ENCODE peak calls at places on chromosomes 4 and X, in six cellular contexts. B, W, L, X, U and K are unnamed samples. For H3K9me3, the result is how much of the 10 kb centered on the place peaks cover.

GRCh38 chrX:115018944-115019343 is 1.5 kb upstream of the IL13RA2 start:
- DNase-seq in U (no peak), W (no peak), B (no peak), L (no peak), X (no peak), K (no peak)

GRCh38 chr4:27149541-27150212 is 289.0 kb downstream of the STIM2 start:
- DNase-seq in U (no peak), L (no peak), W (no peak), B (no peak), X (no peak), K (no peak)

GRCh38 chr4:117096886-117097285 is 11.5 kb upstream of the TRAM1L1 start:
- DNase-seq in L (no peak), B (no peak), X (no peak), W (no peak), U (no peak), K (no peak)

GRCh38 chr4:180217070-180217469 is 2026.1 kb upstream of the TENM3 start:
- DNase-seq in L (no peak), X (no peak), B (no peak), W (no peak), U (no peak), K (no peak)

GRCh38 chrX:13851996-13852695 is 35.3 kb upstream of the GPM6B start:
- DNase-seq in L (no peak), U (no peak), X (no peak), W (no peak), B (no peak), K (no peak)

GRCh38 chr4:82748176-82748575 is 50.4 kb downstream of the SCD5 start:
- DNase-seq in X (no peak), U (no peak), L (no peak), B (no peak), W (no peak), K (no peak)

GRCh38 chr4:76950052-76950845 is 697 bp downstream of the SEPTIN11 start:
- DNase-seq in U (peak), B (peak), X (peak), W (peak), L (peak), K (peak)

GRCh38 chrX:72308566-72309296 is 3.0 kb upstream of the CITED1 start:
- DNase-seq in B (peak), X (peak), L (peak), W (no peak), U (peak), K (peak)

GRCh38 chr4:113496698-113497097 is 264.8 kb downstream of the CAMK2D start:
- DNase-seq in U (no peak), L (no peak), X (no peak), B (no peak), W (no peak), K (no peak)

GRCh38 chrX:54891573-54891972 is 29.1 kb upstream of the TRO start:
- DNase-seq in X (no peak), B (peak), W (peak), U (no peak), L (no peak), K (peak)

GRCh38 chr4:4333265-4333706 is 43.2 kb downstream of the ZBTB49 start:
- DNase-seq in B (no peak), U (no peak), W (no peak), X (no peak), L (peak), K (no peak)

GRCh38 chr4:165312506-165312905 is 15.0 kb upstream of the MSMO1 start:
- DNase-seq in B (no peak), W (no peak), U (no peak), L (no peak), X (no peak), K (no peak)

GRCh38 chr4:186936496-186937375 is 213.1 kb upstream of the FAT1 start:
- DNase-seq in L (no peak), B (no peak), U (no peak), W (no peak), X (no peak), K (no peak)

GRCh38 chr4:156732634-156733033 is 239.0 kb downstream of the PDGFC start:
- DNase-seq in X (no peak), W (no peak), U (no peak), B (no peak), L (no peak), K (no peak)

GRCh38 chr4:152605641-152606304 is 69.9 kb upstream of the FBXW7 start:
- DNase-seq in W (no peak), B (peak), U (no peak), L (no peak), X (no peak), K (no peak)

GRCh38 chr4:143616771-143617170 is 83.7 kb downstream of the FREM3 start:
- DNase-seq in L (no peak), W (no peak), B (no peak), X (no peak), U (no peak), K (no peak)

GRCh38 chr4:82555279-82555678 is 6.5 kb downstream of the TMEM150C start:
- DNase-seq in W (no peak), L (no peak), B (no peak), X (no peak), U (no peak), K (no peak)

GRCh38 chrX:24099394-24099793 is 44.6 kb downstream of the EIF2S3 start:
- DNase-seq in U (no peak), L (no peak), B (no peak), X (no peak), W (no peak), K (no peak)

GRCh38 chr4:163157157-163157556 is 9.5 kb downstream of the NAF1 start:
- DNase-seq in W (no peak), X (no peak), L (no peak), U (no peak), B (no peak), K (no peak)

GRCh38 chr4:4384837-4385236 is 2.1 kb upstream of the NSG1 start:
- DNase-seq in L (no peak), B (peak), X (peak), U (no peak), W (no peak), K (no peak)

GRCh38 chr4:15003441-15003890 is 1.2 kb downstream of the CPEB2 start:
- DNase-seq in L (peak), B (peak), W (peak), X (peak), U (peak), K (peak)

GRCh38 chr4:1265351-1265750 is 16.4 kb upstream of the CTBP1 start:
- DNase-seq in W (no peak), B (no peak), L (no peak), U (no peak), X (no peak), K (no peak)

GRCh38 chr4:11748169-11748872 is 319.6 kb upstream of the HS3ST1 start:
- DNase-seq in X (no peak), B (no peak), U (no peak), W (no peak), L (no peak), K (no peak)

GRCh38 chrX:38664285-38664684 is 102.9 kb downstream of the TSPAN7 start:
- DNase-seq in W (no peak), L (no peak), U (no peak), B (no peak), X (no peak), K (no peak)

GRCh38 chr4:128287159-128287870 is at the start of gene PGRMC2:
- DNase-seq in L (peak), W (no peak), B (peak), X (peak), U (peak), K (no peak)

GRCh38 chrX:37905436-37906147 is 58.2 kb upstream of the DYNLT3 start:
- DNase-seq in W (no peak), X (peak), U (peak), L (no peak), B (peak), K (no peak)

GRCh38 chr4:118313098-118313497 is 39.7 kb downstream of the PRSS12 start:
- DNase-seq in U (no peak), B (no peak), W (no peak), L (no peak), X (no peak), K (no peak)

GRCh38 chrX:71622347-71623104 is 4.2 kb upstream of the CXCR3 start:
- DNase-seq in B (peak), U (peak), L (peak), X (peak), W (peak), K (peak)

GRCh38 chrX:99301990-99302389 is 1108.1 kb downstream of the PCDH19 start:
- DNase-seq in B (peak), U (no peak), X (no peak), L (no peak), W (no peak), K (no peak)

GRCh38 chrX:111444881-111445280 is 32.9 kb upstream of the DCX start:
- DNase-seq in B (no peak), L (no peak), U (no peak), W (no peak), X (no peak), K (no peak)

GRCh38 chr4:39657465-39657864 is 18.8 kb upstream of the SMIM14 start:
- DNase-seq in W (no peak), X (no peak), U (no peak), L (no peak), B (no peak), K (no peak)

GRCh38 chr4:131113704-131114103 is 2017.8 kb downstream of the C4orf33 start:
- DNase-seq in W (no peak), L (no peak), X (no peak), U (no peak), B (no peak), K (no peak)

GRCh38 chr4:2305766-2306501 is 44.0 kb upstream of the MXD4 start:
- DNase-seq in B (no peak), X (no peak), L (peak), W (no peak), U (no peak), K (no peak)

GRCh38 chr4:75698162-75698962 is 25.2 kb upstream of the G3BP2 start:
- DNase-seq in U (no peak), W (peak), B (no peak), X (no peak), L (no peak), K (no peak)

GRCh38 chr4:75696551-75696950 is 23.3 kb upstream of the G3BP2 start:
- DNase-seq in U (no peak), B (no peak), W (no peak), X (no peak), L (no peak), K (no peak)

GRCh38 chr4:75699299-75699698 is 25.1 kb upstream of the USO1 start:
- DNase-seq in B (no peak), L (no peak), W (no peak), X (no peak), U (no peak), K (no peak)

GRCh38 chr4:75696036-75696435 is 22.8 kb upstream of the G3BP2 start:
- DNase-seq in L (no peak), X (no peak), W (peak), U (no peak), B (no peak), K (no peak)

DNA sequence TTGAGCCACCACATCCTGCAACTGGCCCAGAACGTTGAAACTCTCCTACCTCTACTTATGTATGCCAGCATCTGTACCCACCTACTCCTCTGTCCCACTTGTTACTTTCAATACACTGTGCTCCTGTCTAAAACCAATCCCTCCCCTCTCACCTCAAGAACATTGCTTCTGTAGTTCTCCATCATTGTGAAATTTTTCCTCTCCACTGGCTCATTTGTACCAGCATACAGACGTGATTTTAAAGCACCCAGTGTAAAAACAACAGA is 25.5 kb upstream of the USO1 start:
- DNase-seq in U (no peak), X (no peak), B (no peak), W (no peak), L (no peak), K (no peak)
- H3K27ac ChIP-seq in U (peak), X (no peak), B (no peak), W (peak), L (no peak), K (no peak)

GRCh38 chr4:6718932-6719610 is 3.1 kb downstream of the BLOC1S4 start:
- DNase-seq in W (no peak), B (no peak), L (no peak), X (no peak), U (no peak), K (no peak)

GRCh38 chr4:6716958-6717655 is 1.1 kb downstream of the BLOC1S4 start:
- DNase-seq in W (no peak), B (no peak), X (no peak), L (no peak), U (no peak), K (no peak)

GRCh38 chr4:6720202-6720699 is 4.3 kb downstream of the BLOC1S4 start:
- DNase-seq in B (peak), L (peak), U (peak), W (peak), X (peak), K (peak)

GRCh38 chr4:6721121-6721520 is 5.1 kb downstream of the BLOC1S4 start:
- DNase-seq in X (no peak), W (no peak), U (no peak), L (no peak), B (no peak), K (no peak)

GRCh38 chr4:6719611-6720179 is 3.7 kb downstream of the BLOC1S4 start:
- DNase-seq in W (no peak), U (no peak), B (no peak), L (no peak), X (no peak), K (no peak)
- H3K9me3 ChIP-seq in W (under half), U (under half), B (under half), L (under half), X (under half), K (under half)

DNA sequence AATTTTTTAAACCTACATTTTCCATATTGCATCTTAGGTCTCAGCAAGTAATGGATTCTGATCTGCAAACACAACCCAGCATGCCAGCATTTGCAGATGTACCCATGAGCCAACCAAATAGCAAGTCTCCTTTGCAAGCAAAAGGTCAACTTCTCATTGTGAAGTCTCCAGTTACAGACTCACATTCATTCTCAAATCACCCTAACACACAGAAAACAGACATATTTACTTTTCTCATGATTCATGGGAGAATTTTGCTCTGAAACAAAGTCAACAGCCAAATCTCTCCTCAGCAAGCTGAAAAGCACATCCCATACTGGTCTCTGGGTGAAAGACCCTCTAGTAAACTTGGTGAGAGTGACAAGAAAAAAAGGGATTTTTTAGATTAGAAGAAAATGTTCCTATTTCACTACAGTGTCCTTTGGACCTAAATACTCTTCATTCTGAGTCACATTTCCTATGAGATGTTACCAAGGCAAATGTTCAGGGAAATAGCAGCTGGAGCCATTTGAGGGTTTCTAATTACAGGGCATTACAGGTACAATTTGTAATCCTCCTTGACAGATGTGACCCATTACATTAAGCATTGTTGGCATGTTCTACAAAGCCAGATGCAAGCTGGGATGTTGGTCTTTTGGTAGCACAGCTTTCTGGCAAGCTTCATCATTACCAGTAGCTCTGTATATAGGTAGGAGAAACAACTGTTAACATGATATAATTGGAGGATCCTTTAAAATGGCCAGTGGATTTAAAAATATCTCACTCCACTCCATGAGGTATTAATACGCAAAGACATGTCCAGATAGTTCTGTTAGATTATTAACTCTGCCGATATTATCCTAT is 383.2 kb downstream of the SMARCA1 start:
- DNase-seq in B (no peak), X (no peak), L (no peak), U (no peak), W (no peak), K (no peak)
- H3K27ac ChIP-seq in B (no peak), X (no peak), L (no peak), U (no peak), W (no peak), K (no peak)

GRCh38 chr4:174989791-174990190 is 71.6 kb downstream of the ADAM29 start:
- DNase-seq in X (no peak), L (no peak), B (no peak), W (no peak), U (no peak), K (no peak)

GRCh38 chr4:174999407-174999806 is 81.2 kb downstream of the ADAM29 start:
- DNase-seq in L (no peak), X (no peak), W (no peak), B (no peak), U (no peak), K (no peak)

GRCh38 chr4:174996079-174996478 is 77.9 kb downstream of the ADAM29 start:
- DNase-seq in U (no peak), X (no peak), W (no peak), B (no peak), L (no peak), K (no peak)

GRCh38 chr4:174993916-174994315 is 75.8 kb downstream of the ADAM29 start:
- DNase-seq in W (no peak), L (no peak), B (no peak), X (no peak), U (no peak), K (no peak)
- H3K9me3 ChIP-seq in W (under half), L (under half), B (under half), X (under half), U (under half), K (under half)